ENCODE peak calls at places on chromosomes 4 and X, in eight cellular contexts. C is neural progenitor cell; I is iPS DF 6.9; M is right lobe of liver; Z is CD8-positive, alpha-beta T cell; F is hepatocyte; K is endothelial cell of umbilical vein; L is endodermal cell. G is an unnamed sample.

GRCh38 chrX:114344756-114345155 is 239.1 kb upstream of the HTR2C start:
- DNase-seq in C (peak; percentile 77), I (no peak), M (no peak), Z (no peak), F (peak; percentile 59), K (peak; percentile 14), L (no peak), G (peak; percentile 0)

GRCh38 chr4:148694702-148695101 is 252.5 kb upstream of the NR3C2 start:
- DNase-seq in C (no peak), I (no peak), M (no peak), Z (no peak), F (no peak), K (no peak), L (no peak), G (no peak)

GRCh38 chr4:3485011-3485881 is 22.1 kb downstream of the DOK7 start:
- DNase-seq in C (no peak), I (no peak), M (no peak), Z (no peak), F (no peak), K (no peak), L (no peak), G (no peak)

GRCh38 chr4:183285886-183286285 is 34.2 kb downstream of the CLDN22 start:
- DNase-seq in C (no peak), I (no peak), M (no peak), Z (no peak), F (no peak), K (no peak), L (no peak), G (no peak)

GRCh38 chr4:40186665-40187014 is 10.2 kb upstream of the RHOH start:
- DNase-seq in C (no peak), I (no peak), M (no peak), Z (no peak), F (no peak), K (no peak), L (no peak), G (no peak)

GRCh38 chr4:89162486-89162885 is 51.2 kb downstream of the TIGD2 start:
- DNase-seq in C (no peak), I (no peak), M (no peak), Z (no peak), F (peak; percentile 10), K (no peak), L (no peak), G (no peak)

GRCh38 chr4:75708218-75708691 is 16.1 kb upstream of the USO1 start:
- DNase-seq in C (peak; percentile 16), I (no peak), M (no peak), Z (peak; percentile 9), F (peak; percentile 61), K (no peak), L (peak; percentile 72), G (no peak)

GRCh38 chr4:184097240-184097619 is 120.4 kb downstream of the ENPP6 start:
- DNase-seq in C (peak; percentile 25), I (peak; percentile 73), M (peak; percentile 53), Z (no peak), F (no peak), K (no peak), L (peak; percentile 95), G (no peak)

GRCh38 chr4:25800253-25800652 is 62.5 kb downstream of the SEL1L3 start:
- DNase-seq in C (no peak), I (no peak), M (no peak), Z (no peak), F (no peak), K (no peak), L (no peak), G (no peak)

GRCh38 chr4:39732728-39733127 is 34.8 kb downstream of the UBE2K start:
- DNase-seq in C (no peak), I (no peak), M (no peak), Z (no peak), F (no peak), K (no peak), L (no peak), G (peak; percentile 87)

GRCh38 chr4:172851534-172851933 is 317.1 kb upstream of the GALNT7 start:
- DNase-seq in C (no peak), I (no peak), M (no peak), Z (no peak), F (no peak), K (no peak), L (no peak), G (no peak)

GRCh38 chrX:85243761-85244410 is at the start of the genes SATL1 and ZNF711:
- DNase-seq in C (peak; percentile 87), I (peak; percentile 54), M (peak; percentile 22), Z (no peak), F (peak; percentile 85), K (peak; percentile 61), L (peak; percentile 91), G (peak; percentile 29)

GRCh38 chr4:87309625-87310024 is 13.1 kb downstream of the HSD17B13 start:
- DNase-seq in C (no peak), I (no peak), M (no peak), Z (no peak), F (no peak), K (no peak), L (no peak), G (peak; percentile 67)

GRCh38 chrX:149825424-149825823 is 43.7 kb downstream of the MAGEA9 start:
- DNase-seq in C (peak; percentile 43), I (no peak), M (peak; percentile 31), Z (peak; percentile 13), F (no peak), K (peak; percentile 1), L (peak; percentile 79), G (peak; percentile 22)

GRCh38 chr4:165517216-165517615 is 138.4 kb downstream of the CPE start:
- DNase-seq in C (no peak), I (no peak), M (no peak), Z (no peak), F (no peak), K (no peak), L (no peak), G (no peak)

GRCh38 chr4:101724093-101724492 is 66.4 kb upstream of the BANK1 start:
- DNase-seq in C (no peak), I (no peak), M (no peak), Z (no peak), F (no peak), K (no peak), L (no peak), G (no peak)

DNA sequence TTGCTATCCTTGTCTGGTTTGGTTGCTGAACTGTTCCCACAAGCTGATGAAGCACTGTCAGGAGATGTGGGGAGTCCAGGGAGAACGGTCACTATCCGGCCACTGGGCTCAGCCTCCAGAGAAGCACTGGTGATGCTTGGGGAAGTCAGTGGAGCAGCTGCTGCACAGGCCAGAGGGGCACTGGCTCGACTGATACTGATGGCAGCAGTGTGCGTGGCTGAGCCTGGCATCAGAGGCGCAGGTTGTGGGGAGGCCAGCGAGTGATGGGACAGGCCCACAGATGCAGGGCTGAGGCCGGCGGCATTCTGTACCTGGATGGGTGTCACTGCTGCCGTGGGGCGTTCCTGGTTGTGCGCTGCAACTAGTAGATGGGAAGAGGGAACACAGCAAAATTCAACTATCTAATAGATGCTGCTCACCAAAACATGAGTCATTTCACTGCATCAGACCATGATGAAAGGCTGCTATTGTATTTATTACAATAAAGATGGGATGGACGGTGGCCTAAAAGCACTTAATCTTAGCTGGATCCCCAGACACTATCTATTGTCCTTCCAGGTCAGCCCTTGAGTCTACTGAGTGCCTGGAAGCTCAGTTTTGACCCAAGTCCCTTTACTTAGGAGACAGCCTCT is 106.3 kb upstream of the CBR4 start:
- DNase-seq in C (no peak), I (no peak), M (no peak), Z (no peak), F (no peak), K (no peak), L (peak; percentile 43), G (peak; percentile 44)
- H3K4me3 ChIP-seq in C (no peak overlapping the region), I (no peak overlapping the region), M (no peak overlapping the region), Z (no peak overlapping the region), F (no peak overlapping the region), K (no peak overlapping the region), L (no peak overlapping the region), G (no peak overlapping the region)

GRCh38 chrX:152108527-152108926 is 29.9 kb downstream of the MAGEA10 start:
- DNase-seq in C (no peak), I (no peak), M (no peak), Z (no peak), F (no peak), K (no peak), L (no peak), G (no peak)
- H3K27ac ChIP-seq in C (no peak overlapping the region), I (no peak overlapping the region), M (no peak overlapping the region), Z (no peak overlapping the region), F (no peak overlapping the region), K (no peak overlapping the region), L (no peak overlapping the region), G (no peak overlapping the region)

GRCh38 chr4:8896071-8896470 is 24.4 kb upstream of the HMX1 start:
- DNase-seq in C (no peak), I (no peak), M (no peak), Z (no peak), F (no peak), K (no peak), L (no peak), G (no peak)
- H3K27me3 ChIP-seq in C (peaks cover 93% of the 10 kb centered on the region), I (peaks cover 47% of the 10 kb centered on the region), M (peaks cover 10% of the 10 kb centered on the region), Z (no peaks in the 10 kb centered on the region), F (peaks cover 71% of the 10 kb centered on the region), K (peaks cover 30% of the 10 kb centered on the region), L (peaks cover 79% of the 10 kb centered on the region), G (peaks cover 34% of the 10 kb centered on the region)

DNA sequence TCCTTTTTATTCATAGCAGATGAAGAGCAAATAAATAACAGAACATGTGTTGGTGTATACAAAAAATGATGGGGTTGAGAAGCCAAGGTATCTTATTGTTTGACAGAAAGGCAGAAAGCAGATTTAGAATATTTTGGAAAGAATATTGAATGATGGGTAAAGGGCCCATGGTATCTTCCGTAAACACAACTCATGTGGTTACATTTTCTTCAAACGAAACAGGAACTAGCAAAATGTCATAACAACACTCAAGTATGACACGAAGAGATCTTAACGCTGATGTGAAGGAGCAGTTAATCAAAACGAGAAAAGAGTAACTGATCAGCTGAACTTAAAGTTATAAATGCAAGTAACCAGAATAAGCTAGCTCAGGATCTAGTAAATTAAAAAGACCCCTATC is 195.7 kb upstream of the GK2 start:
- DNase-seq in C (no peak), I (no peak), M (no peak), Z (no peak), F (no peak), K (no peak), L (no peak), G (no peak)
- H3K4me3 ChIP-seq in C (no peak overlapping the region), I (no peak overlapping the region), M (no peak overlapping the region), Z (no peak overlapping the region), F (no peak overlapping the region), K (no peak overlapping the region), L (no peak overlapping the region), G (no peak overlapping the region)

DNA sequence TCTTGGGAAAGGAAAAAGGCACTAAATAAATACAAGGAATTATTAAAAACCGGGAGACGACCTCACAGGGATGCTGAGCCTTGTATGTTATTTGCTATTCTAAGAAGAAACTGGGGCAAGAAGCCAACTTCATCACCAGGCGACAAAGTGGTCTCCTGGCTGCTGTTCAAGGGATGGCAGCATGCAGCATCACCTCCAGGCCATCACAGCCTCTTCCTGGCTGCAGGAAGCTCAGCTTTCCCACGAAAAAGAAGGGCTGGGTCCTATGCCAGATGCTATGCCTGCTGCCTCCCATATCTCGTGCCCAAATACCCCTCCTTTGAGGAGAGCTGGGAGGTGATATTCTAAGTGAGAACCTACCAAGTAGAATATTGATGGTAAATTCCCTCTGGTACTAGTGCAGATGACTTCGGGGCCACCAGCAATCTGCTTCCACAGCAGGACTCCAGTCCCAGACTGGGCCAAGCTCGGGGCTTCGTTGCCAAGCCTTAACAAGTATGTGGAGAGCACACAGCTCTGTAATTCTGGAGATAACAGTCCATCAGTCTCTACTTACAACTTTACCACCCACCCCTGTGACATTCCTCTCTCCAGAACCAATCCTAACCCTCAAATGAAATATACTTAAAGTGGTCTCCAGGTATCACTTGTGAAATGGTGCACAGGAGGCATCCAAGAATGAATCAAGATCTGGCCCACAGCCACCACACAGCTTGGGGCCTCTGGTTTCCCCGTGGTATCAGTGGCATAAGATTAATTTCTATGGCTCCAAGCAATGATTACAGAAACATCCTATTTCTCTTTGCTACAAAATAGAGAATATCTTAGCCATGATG is 149.3 kb downstream of the PALLD start:
- DNase-seq in C (no peak), I (no peak), M (no peak), Z (no peak), F (peak; percentile 47), K (no peak), L (no peak), G (no peak)
- H3K27ac ChIP-seq in C (no peak overlapping the region), I (no peak overlapping the region), M (no peak overlapping the region), Z (no peak overlapping the region), F (no peak overlapping the region), K (no peak overlapping the region), L (no peak overlapping the region), G (no peak overlapping the region)

G was measured in brain microvascular endothelial cell.